ENCODE peak calls at places on chromosomes 4 and X, in five cellular contexts. E is AG10803; O is activated CD4-positive, alpha-beta T cell treated with anti-CD3 and anti-CD28 coated beads for 1 hour; M is GM12891; F is LoVo. Z is an unnamed sample.

GRCh38 chr4:55018978-55019377 is 106.4 kb downstream of the KDR start:
- DNase-seq in O (no peak), M (no peak), F (no peak), E (no peak), Z (no peak)

GRCh38 chr4:95048296-95048695 is 290.5 kb downstream of the BMPR1B start:
- DNase-seq in E (peak; percentile 21), M (no peak), O (no peak), F (no peak), Z (no peak)

GRCh38 chr4:133390198-133390855 is 241.2 kb downstream of the PCDH10 start:
- DNase-seq in F (peak; percentile 2), E (no peak), M (no peak), O (no peak), Z (no peak)

GRCh38 chr4:160836431-160836830 is 1327.4 kb downstream of the FSTL5 start:
- DNase-seq in O (no peak), E (no peak), M (no peak), F (no peak), Z (no peak)

GRCh38 chrX:10579018-10579752 is 41.2 kb downstream of the MID1 start:
- DNase-seq in F (no peak), M (no peak), O (no peak), E (peak; percentile 61), Z (no peak)

GRCh38 chrX:84336646-84337045 is 148.6 kb upstream of the RPS6KA6 start:
- DNase-seq in F (no peak), E (peak; percentile 56), O (no peak), M (no peak), Z (no peak)

GRCh38 chr4:184583738-184584502 is 65.3 kb downstream of the CASP3 start:
- DNase-seq in O (no peak), E (no peak), M (peak; percentile 25), F (no peak), Z (no peak)

GRCh38 chr4:186201535-186202230 is 10.3 kb downstream of the CYP4V2 start:
- DNase-seq in F (no peak), E (peak; percentile 25), M (peak; percentile 45), O (peak; percentile 43), Z (peak; percentile 32)

GRCh38 chrX:39059866-39060265 is 258.6 kb downstream of the MID1IP1 start:
- DNase-seq in F (no peak), O (no peak), E (no peak), M (no peak), Z (no peak)

GRCh38 chr4:111991163-111991562 is 154.1 kb upstream of the FAM241A start:
- DNase-seq in O (no peak), F (no peak), E (no peak), M (no peak), Z (no peak)

GRCh38 chr4:183798249-183798920 is 106.7 kb upstream of the STOX2 start:
- DNase-seq in O (no peak), E (no peak), F (peak; percentile 18), M (no peak), Z (no peak)

GRCh38 chrX:48676893-48677270 is 6.7 kb upstream of the WAS start:
- DNase-seq in M (no peak), O (no peak), F (no peak), E (no peak), Z (peak; percentile 18)

GRCh38 chrX:10484683-10485247 is 135.6 kb downstream of the MID1 start:
- DNase-seq in M (no peak), E (no peak), O (no peak), F (no peak), Z (no peak)

GRCh38 chr4:147944670-147945260 is 212.9 kb downstream of the ARHGAP10 start:
- DNase-seq in O (no peak), E (no peak), M (no peak), F (no peak), Z (no peak)

GRCh38 chr4:108527729-108528128 is 92.6 kb upstream of the RPL34 start:
- DNase-seq in M (no peak), O (no peak), F (no peak), E (no peak), Z (no peak)

GRCh38 chr4:159966741-159967140 is 863.9 kb downstream of the RAPGEF2 start:
- DNase-seq in O (no peak), E (no peak), F (no peak), M (no peak), Z (no peak)